ENCODE peak calls at places on chromosome 1, in five cellular contexts. H, R, N, G and P are unnamed samples. For H3K36me3, the result is how much of the 10 kb centered on the place peaks cover.

GRCh38 chr1:89733748-89734147 is 87.1 kb upstream of the LRRC8D start:
- DNase-seq in H (no peak), R (no peak), N (no peak), G (no peak), P (no peak)

GRCh38 chr1:119327436-119328155 is 41.0 kb upstream of the HAO2 start:
- DNase-seq in H (no peak), R (no peak), N (no peak), G (no peak), P (no peak)

GRCh38 chr1:205812271-205812877 is 624 bp downstream of the SLC41A1 start:
- DNase-seq in H (no peak), R (peak), N (peak), G (peak), P (no peak)

GRCh38 chr1:109113787-109114568 is at the start of gene ELAPOR1:
- DNase-seq in H (peak), R (no peak), N (no peak), G (no peak), P (peak)

GRCh38 chr1:205273551-205273982 is 45.8 kb downstream of the TMCC2 start:
- DNase-seq in H (peak), R (peak), N (peak), G (peak), P (peak)

GRCh38 chr1:3744646-3745045 is 7.6 kb upstream of the CCDC27 start:
- DNase-seq in H (no peak), R (no peak), N (no peak), G (no peak), P (no peak)

GRCh38 chr1:55893155-55893554 is 678.0 kb upstream of the USP24 start:
- DNase-seq in H (no peak), R (no peak), N (peak), G (no peak), P (no peak)

GRCh38 chr1:162756523-162756922 is 34.0 kb upstream of the HSD17B7 start:
- DNase-seq in H (no peak), R (no peak), N (no peak), G (no peak), P (no peak)

GRCh38 chr1:80217377-80217986 is 1211.0 kb upstream of the ADGRL4 start:
- DNase-seq in H (no peak), R (no peak), N (peak), G (no peak), P (no peak)

GRCh38 chr1:54547601-54548388 is at the start of gene ACOT11:
- DNase-seq in H (peak), R (no peak), N (no peak), G (peak), P (peak)

DNA sequence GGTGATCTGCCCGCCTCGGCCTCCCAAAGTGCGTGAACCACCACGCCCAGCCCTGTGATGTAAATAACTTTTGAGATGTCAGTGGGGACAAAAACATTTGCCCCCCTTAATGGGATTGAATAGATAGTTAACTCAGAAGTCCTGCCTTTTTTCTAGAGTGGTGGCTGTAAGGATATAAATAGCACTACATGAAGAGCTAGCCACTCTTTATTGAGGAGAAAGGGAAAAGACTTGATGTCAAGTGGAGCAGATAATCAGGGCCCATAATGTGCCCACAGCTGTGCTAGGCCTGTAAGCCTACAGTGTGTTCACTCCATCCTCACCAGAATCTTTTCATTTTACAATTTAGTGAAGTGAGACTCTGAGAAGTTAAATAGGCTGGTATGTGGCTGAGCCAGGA is 3.6 kb downstream of the GIPC2 start:
- DNase-seq in H (no peak), R (no peak), N (no peak), G (no peak), P (no peak)
- H3K36me3 ChIP-seq in H (under half), R (under half), N (under half), G (under half), P (under half)

GRCh38 chr1:227794813-227795183 is 20.7 kb upstream of the PRSS38 start:
- DNase-seq in H (no peak), R (no peak), N (no peak), G (no peak), P (no peak)
- H3K4me3 ChIP-seq in H (no peak), R (no peak), N (no peak), G (no peak), P (no peak)

GRCh38 chr1:5711956-5712645 is 280.1 kb downstream of the NPHP4 start:
- DNase-seq in H (no peak), R (no peak), N (no peak), G (peak), P (no peak)
- H3K27ac ChIP-seq in H (no peak), R (no peak), N (no peak), G (no peak), P (no peak)

GRCh38 chr1:8012955-8013354 is 13.2 kb downstream of the ERRFI1 start:
- DNase-seq in H (no peak), R (no peak), N (no peak), G (no peak), P (no peak)

GRCh38 chr1:8010080-8010664 is 15.9 kb downstream of the ERRFI1 start:
- DNase-seq in H (no peak), R (no peak), N (no peak), G (no peak), P (peak)

GRCh38 chr1:8011923-8012858 is 13.9 kb downstream of the ERRFI1 start:
- DNase-seq in H (no peak), R (no peak), N (no peak), G (no peak), P (no peak)

GRCh38 chr1:8009043-8010002 is 16.8 kb downstream of the ERRFI1 start:
- DNase-seq in H (no peak), R (no peak), N (no peak), G (no peak), P (no peak)

DNA sequence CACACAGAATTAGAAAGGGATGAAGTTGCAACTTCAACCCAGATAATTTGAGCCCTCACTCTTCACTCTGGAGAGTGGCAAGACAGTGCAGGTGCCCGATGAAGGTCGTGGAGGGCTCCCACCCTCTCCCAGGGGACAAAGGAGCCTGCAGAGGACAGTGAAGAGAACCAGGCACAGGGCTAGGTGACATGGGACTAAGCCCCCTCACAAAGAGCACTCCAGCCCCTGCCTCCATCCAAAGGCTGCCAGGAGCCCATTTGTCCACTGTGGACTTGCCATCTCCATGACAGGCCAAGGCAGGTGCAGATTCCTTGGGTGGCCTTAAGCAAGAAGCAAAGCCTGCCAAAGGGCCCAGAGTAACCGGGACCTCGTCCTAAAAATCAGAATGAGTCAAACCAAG is 15.1 kb downstream of the ERRFI1 start:
- DNase-seq in H (no peak), R (no peak), N (no peak), G (no peak), P (no peak)
- H3K36me3 ChIP-seq in H (under half), R (half or more), N (under half), G (half or more), P (under half)

GRCh38 chr1:231606712-231607111 is 19.9 kb upstream of the DISC1 start:
- DNase-seq in H (no peak), R (peak), N (no peak), G (no peak), P (no peak)
- H3K4me3 ChIP-seq in H (no peak), R (no peak), N (no peak), G (no peak), P (no peak)

GRCh38 chr1:63323866-63324778 is 1.8 kb downstream of the FOXD3 start:
- DNase-seq in H (no peak), R (no peak), N (no peak), G (no peak), P (no peak)

GRCh38 chr1:63324779-63325119 is 2.4 kb downstream of the FOXD3 start:
- DNase-seq in H (no peak), R (no peak), N (no peak), G (no peak), P (no peak)

GRCh38 chr1:63322248-63322943 is at the start of gene FOXD3:
- DNase-seq in H (peak), R (peak), N (peak), G (no peak), P (peak)

GRCh38 chr1:63321788-63322247 is 549 bp upstream of the FOXD3 start:
- DNase-seq in H (no peak), R (no peak), N (no peak), G (no peak), P (no peak)

GRCh38 chr1:63322944-63323865 is 838 bp downstream of the FOXD3 start:
- DNase-seq in H (no peak), R (no peak), N (no peak), G (no peak), P (no peak)
- H3K27ac ChIP-seq in H (no peak), R (no peak), N (no peak), G (no peak), P (peak)

DNA sequence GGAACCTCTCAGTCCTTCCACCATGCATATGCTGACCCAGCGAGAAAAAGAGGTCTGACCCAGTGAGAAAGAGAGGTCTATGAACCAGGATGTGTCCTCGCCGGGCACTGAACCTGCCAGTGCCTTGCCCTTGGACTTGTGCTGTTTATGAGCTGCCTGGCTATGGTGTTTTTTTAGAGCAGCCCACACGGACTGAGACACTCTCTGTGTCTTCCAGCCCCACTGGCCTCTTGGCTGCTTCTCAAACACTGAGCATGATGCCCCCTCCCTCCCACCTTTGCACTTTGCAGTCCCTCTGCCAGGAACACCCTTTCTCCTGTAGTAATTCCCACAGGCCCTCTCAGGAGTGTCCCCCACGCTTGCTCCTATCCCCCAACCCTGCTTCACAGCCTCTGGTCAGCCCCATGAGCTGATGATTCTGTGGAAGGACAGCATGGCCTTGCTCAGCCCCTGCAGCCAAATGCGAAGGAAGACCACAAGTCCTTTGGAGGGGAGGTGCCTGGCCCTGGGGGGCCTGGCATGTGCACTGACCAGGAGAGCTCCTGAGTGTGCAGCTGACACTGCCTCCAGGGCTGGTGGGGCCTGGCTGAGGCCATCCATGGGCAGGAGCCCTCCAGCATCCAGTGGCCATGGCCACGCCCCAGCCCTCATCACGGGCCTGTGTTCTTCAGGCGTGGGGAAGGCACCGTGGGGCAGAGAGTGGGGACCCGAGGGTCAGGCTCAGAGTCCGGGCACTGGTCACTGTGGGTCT is 23.8 kb downstream of the WNT3A start:
- DNase-seq in H (no peak), R (no peak), N (no peak), G (peak), P (peak)
- H3K36me3 ChIP-seq in H (under half), R (under half), N (under half), G (under half), P (under half)

DNA sequence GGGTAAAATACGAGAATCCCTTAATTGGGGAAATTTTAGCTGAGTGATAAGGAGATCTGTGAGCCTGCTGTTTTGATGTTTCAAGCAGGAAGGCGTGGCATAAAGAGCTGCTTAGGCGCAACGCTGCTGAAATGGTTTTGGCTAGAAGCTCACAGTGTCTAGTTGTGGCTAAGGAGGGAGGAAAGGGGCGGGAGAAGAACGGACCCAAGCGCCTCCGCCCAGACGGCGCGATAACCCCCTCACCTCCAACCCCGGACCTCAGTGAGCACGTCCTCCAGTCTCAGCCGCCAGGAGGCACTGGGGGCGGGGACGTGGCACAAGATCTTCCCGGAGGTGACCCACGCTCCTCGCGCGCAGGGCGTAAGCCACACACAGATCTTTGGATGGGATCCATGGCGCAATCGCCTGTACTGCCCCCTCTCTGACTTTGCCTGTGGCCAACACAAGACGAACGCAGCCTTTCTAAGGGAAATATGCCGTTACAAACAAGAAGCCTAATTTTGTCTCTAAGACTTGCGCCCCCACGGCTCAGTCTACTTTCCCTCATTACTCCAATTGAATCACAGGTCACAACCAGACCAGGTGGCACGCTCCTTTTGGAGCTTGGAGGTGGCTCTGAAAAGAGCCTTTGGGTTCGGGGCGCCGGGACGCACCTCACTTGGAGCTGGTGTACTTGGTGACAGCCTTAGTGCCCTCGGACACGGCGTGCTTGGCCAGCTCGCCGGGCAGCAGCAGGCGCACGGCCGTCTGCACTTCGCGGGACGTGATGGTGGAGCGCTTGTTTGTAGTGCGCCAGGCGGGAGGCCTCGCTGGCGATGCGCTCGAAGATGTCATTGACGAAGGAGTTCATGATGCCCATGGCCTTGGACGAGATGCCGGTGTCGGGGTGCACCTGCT is 23.4 kb upstream of the RNF187 start:
- DNase-seq in H (no peak), R (peak), N (peak), G (no peak), P (no peak)
- H3K4me3 ChIP-seq in H (peak), R (no peak), N (peak), G (peak), P (peak)